ENCODE peak calls at places on chromosomes 11 and 22, in seven cellular contexts. N, E, F, H, K, R and U are unnamed samples.

GRCh38 chr22:45511847-45512261 is 9.2 kb downstream of the FBLN1 start:
- DNase-seq in N (no peak), E (peak; percentile 93), F (no peak), H (peak; percentile 81), K (peak; percentile 88), R (peak; percentile 96), U (no peak)

GRCh38 chr22:38921126-38921525 is 36.3 kb upstream of the APOBEC3A start:
- DNase-seq in N (no peak), E (no peak), F (no peak), H (no peak), K (no peak), R (no peak), U (no peak)

GRCh38 chr11:32297629-32298028 is 137.7 kb downstream of the WT1 start:
- DNase-seq in N (no peak), E (peak; percentile 36), F (no peak), H (no peak), K (peak; percentile 9), R (no peak), U (peak; percentile 58)

GRCh38 chr22:29143848-29144785 is 61.6 kb upstream of the EMID1 start:
- DNase-seq in N (no peak), E (no peak), F (no peak), H (no peak), K (no peak), R (peak; percentile 53), U (peak; percentile 44)

GRCh38 chr11:32118025-32118974 is 27.4 kb downstream of the RCN1 start:
- DNase-seq in N (no peak), E (peak; percentile 80), F (no peak), H (no peak), K (peak; percentile 72), R (no peak), U (no peak)

GRCh38 chr22:47168900-47169800 is 406.7 kb downstream of the TBC1D22A start:
- DNase-seq in N (no peak), E (peak; percentile 8), F (peak; percentile 65), H (no peak), K (no peak), R (peak; percentile 46), U (no peak)

GRCh38 chr11:41836426-41836825 is 377.0 kb upstream of the LRRC4C start:
- DNase-seq in N (no peak), E (no peak), F (no peak), H (no peak), K (peak; percentile 41), R (no peak), U (no peak)

GRCh38 chr22:25451480-25452114 is 112.9 kb upstream of the GRK3 start:
- DNase-seq in N (no peak), E (peak; percentile 42), F (no peak), H (no peak), K (peak; percentile 16), R (no peak), U (no peak)

GRCh38 chr11:60700689-60701508 is 1.5 kb downstream of the MS4A8 start:
- DNase-seq in N (no peak), E (no peak), F (no peak), H (no peak), K (no peak), R (no peak), U (peak; percentile 20)

GRCh38 chr22:50471962-50472361 is 2.9 kb downstream of the SBF1 start:
- DNase-seq in N (no peak), E (no peak), F (no peak), H (no peak), K (no peak), R (no peak), U (no peak)

GRCh38 chr22:17890245-17890671 is 116.0 kb upstream of the BID start:
- DNase-seq in N (no peak), E (peak; percentile 53), F (no peak), H (no peak), K (peak; percentile 22), R (no peak), U (no peak)

GRCh38 chr22:33329398-33329797 is 271.2 kb upstream of the SYN3 start:
- DNase-seq in N (no peak), E (no peak), F (no peak), H (no peak), K (no peak), R (no peak), U (no peak)

GRCh38 chr11:116294630-116295029 is 478.2 kb downstream of the BUD13 start:
- DNase-seq in N (no peak), E (peak; percentile 32), F (no peak), H (no peak), K (peak; percentile 73), R (no peak), U (no peak)

GRCh38 chr11:110425751-110426545 is 3.8 kb upstream of the FDX1 start:
- DNase-seq in N (no peak), E (peak; percentile 88), F (no peak), H (no peak), K (peak; percentile 78), R (no peak), U (no peak)

GRCh38 chr11:10413268-10413667 is 41.8 kb upstream of the AMPD3 start:
- DNase-seq in N (peak; percentile 38), E (peak; percentile 22), F (no peak), H (no peak), K (no peak), R (no peak), U (peak; percentile 66)

GRCh38 chr11:77042111-77042726 is 8.0 kb downstream of the B3GNT6 start:
- DNase-seq in N (no peak), E (no peak), F (no peak), H (no peak), K (no peak), R (peak; percentile 51), U (no peak)

GRCh38 chr11:100941033-100941432 is 188.6 kb downstream of the PGR start:
- DNase-seq in N (no peak), E (no peak), F (no peak), H (no peak), K (no peak), R (no peak), U (no peak)

GRCh38 chr11:70420008-70420464 is 21.7 kb downstream of the CTTN start:
- DNase-seq in N (no peak), E (peak; percentile 68), F (no peak), H (peak; percentile 42), K (peak; percentile 91), R (no peak), U (no peak)

GRCh38 chr11:101523634-101524260 is 60.1 kb downstream of the TRPC6 start:
- DNase-seq in N (no peak), E (no peak), F (no peak), H (no peak), K (no peak), R (no peak), U (no peak)

GRCh38 chr11:73374130-73374529 is 2.1 kb upstream of the RELT start:
- DNase-seq in N (no peak), E (no peak), F (no peak), H (no peak), K (no peak), R (no peak), U (no peak)

GRCh38 chr11:726278-726915 is 20.4 kb downstream of the EPS8L2 start:
- DNase-seq in N (peak; percentile 33), E (peak; percentile 26), F (peak; percentile 77), H (no peak), K (peak; percentile 53), R (peak; percentile 80), U (no peak)

GRCh38 chr11:64268687-64269379 is 15.6 kb downstream of the BAD start:
- DNase-seq in N (peak; percentile 32), E (peak; percentile 48), F (peak; percentile 89), H (no peak), K (peak; percentile 46), R (peak; percentile 92), U (no peak)

GRCh38 chr22:22487059-22487458 is 21.5 kb downstream of the ZNF280B start:
- DNase-seq in N (no peak), E (no peak), F (no peak), H (no peak), K (no peak), R (no peak), U (no peak)

DNA sequence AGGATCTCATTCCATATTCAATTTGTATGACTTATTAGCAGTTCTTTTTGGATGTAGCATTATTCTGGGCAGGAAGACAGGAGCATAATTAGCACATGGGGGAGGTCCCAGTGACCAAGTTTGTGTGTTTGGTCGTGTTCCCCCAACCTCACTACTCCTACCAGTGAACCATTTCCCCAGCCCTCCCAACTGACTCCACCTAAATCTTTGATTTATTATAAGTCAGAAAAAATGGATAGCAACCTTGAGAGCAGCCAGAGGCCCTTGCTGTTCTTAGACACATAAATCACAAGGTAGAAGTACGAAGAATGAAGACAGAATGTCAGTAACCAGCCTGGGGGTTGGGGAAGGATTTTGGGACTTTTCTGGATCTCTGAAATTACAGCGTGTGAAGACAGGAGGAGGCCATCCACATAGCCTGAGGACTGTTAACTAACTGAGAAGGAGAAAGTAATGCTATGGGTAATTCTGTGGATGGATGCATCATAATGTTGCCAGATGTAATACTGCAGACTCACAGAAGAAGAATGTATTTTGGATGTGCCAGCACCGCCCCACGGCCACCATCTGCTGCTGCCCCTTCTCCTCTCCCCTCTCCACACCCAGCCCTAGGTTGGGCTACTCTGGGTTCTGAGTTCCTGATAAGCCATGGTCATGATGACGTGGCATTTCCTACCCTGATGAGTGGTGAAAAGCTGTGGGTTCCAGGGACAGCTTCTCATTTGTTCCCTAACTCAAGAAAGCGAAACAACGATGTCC is 124.3 kb upstream of the TTC12 start:
- DNase-seq in N (no peak), E (no peak), F (no peak), H (no peak), K (peak; percentile 95), R (no peak), U (no peak)
- H3K4me3 ChIP-seq in N (no peak overlapping the region), E (no peak overlapping the region), F (peak overlapping the region; percentile 27), H (no peak overlapping the region), K (peak overlapping the region; percentile 22), R (no peak overlapping the region), U (no peak overlapping the region)

GRCh38 chr11:118841469-118842222 is 42.0 kb upstream of the CXCR5 start:
- DNase-seq in N (peak; percentile 54), E (no peak), F (no peak), H (no peak), K (no peak), R (no peak), U (no peak)
- H3K4me3 ChIP-seq in N (peak overlapping the region; percentile 45), E (no peak overlapping the region), F (no peak overlapping the region), H (no peak overlapping the region), K (no peak overlapping the region), R (no peak overlapping the region), U (no peak overlapping the region)

GRCh38 chr11:47187723-47188122 is 1.5 kb upstream of the PACSIN3 start:
- DNase-seq in N (no peak), E (no peak), F (no peak), H (no peak), K (peak; percentile 2), R (no peak), U (no peak)
- H3K4me3 ChIP-seq in N (no peak overlapping the region), E (peak overlapping the region; percentile 35), F (peak overlapping the region; percentile 93), H (no peak overlapping the region), K (peak overlapping the region; percentile 66), R (no peak overlapping the region), U (peak overlapping the region; percentile 53)

DNA sequence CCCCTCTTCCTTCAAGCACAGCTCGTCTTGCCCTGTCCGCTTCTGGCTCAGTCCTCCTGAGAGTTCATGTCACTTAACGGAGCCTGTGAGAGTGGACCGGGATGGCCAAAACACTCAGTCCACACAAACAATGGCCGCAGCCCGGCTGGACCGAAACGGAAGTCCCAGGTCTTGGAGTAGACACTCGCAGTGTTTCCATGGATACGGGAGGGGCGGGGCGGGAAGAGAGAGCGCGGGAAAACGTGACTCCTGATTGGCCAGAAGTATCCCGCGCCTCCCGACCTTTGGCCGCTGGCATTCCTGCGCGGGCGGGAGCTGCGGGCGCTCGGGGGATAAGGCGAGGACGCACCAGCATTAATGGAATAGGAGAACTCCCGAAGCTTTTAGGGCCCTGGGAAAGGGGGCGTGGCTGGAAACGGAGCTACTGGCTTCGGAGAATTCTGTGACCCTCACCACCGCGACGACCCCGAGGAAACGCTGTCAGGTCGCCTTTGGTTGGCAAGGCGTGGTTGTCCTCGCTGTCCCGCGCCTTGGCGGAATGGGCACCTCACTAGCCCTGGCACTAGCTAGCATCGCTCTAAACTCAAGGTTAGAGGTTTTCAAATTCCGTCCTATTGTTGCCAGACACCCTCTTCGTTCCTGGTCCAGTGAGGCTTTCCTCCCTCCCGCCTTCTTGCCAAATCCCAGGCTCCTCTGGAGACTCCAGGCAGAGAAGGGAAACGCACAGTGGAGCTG is at the start of the genes NLRP14 and ZNF214:
- DNase-seq in N (no peak), E (peak; percentile 89), F (peak; percentile 96), H (peak; percentile 74), K (peak; percentile 85), R (peak; percentile 96), U (no peak)
- H3K4me3 ChIP-seq in N (no peak within 1 kb of the TSS), E (peak within 1 kb of the TSS; percentile 71), F (peak within 1 kb of the TSS; percentile 87), H (peak within 1 kb of the TSS; percentile 66), K (peak within 1 kb of the TSS; percentile 96), R (peak within 1 kb of the TSS; percentile 54), U (no peak within 1 kb of the TSS)